ENCODE peak calls at places on chromosomes 7 and 10, in four cellular contexts. I is NCI-H446; L is CD8-positive, alpha-beta T cell; C is endothelial cell. F is an unnamed sample.

GRCh38 chr10:5649746-5650145 is 16.6 kb downstream of the ASB13 start:
- DNase-seq in I (no peak), L (no peak), C (no peak), F (no peak)

GRCh38 chr7:153430931-153431330 is 621.3 kb upstream of the DPP6 start:
- DNase-seq in I (no peak), L (no peak), C (no peak), F (no peak)

GRCh38 chr10:34791947-34792346 is 23.1 kb downstream of the PARD3 start:
- DNase-seq in I (no peak), L (no peak), C (no peak), F (no peak)

GRCh38 chr10:79375321-79376077 is 28.2 kb downstream of the PPIF start:
- DNase-seq in I (no peak), L (no peak), C (no peak), F (no peak)

GRCh38 chr10:49139866-49140195 is 6.0 kb upstream of the FAM170B start:
- DNase-seq in I (no peak), L (no peak), C (no peak), F (no peak)

GRCh38 chr7:157609932-157610640 is 273.3 kb downstream of the DNAJB6 start:
- DNase-seq in I (no peak), L (no peak), C (no peak), F (no peak)

GRCh38 chr10:96255569-96256335 is 15.6 kb downstream of the BLNK start:
- DNase-seq in I (peak), L (no peak), C (no peak), F (no peak)

GRCh38 chr7:116912269-116912909 is 40.9 kb upstream of the ST7 start:
- DNase-seq in I (no peak), L (no peak), C (no peak), F (no peak)

GRCh38 chr10:129844191-129844590 is 119.9 kb downstream of the EBF3 start:
- DNase-seq in I (no peak), L (no peak), C (no peak), F (no peak)

GRCh38 chr10:51389415-51390342 is 309.7 kb downstream of the CSTF2T start:
- DNase-seq in I (peak), L (no peak), C (peak), F (no peak)

GRCh38 chr7:123883154-123883553 is 38.2 kb downstream of the HYAL4 start:
- DNase-seq in I (no peak), L (no peak), C (no peak), F (no peak)

GRCh38 chr7:7385421-7385820 is 150.3 kb downstream of the COL28A1 start:
- DNase-seq in I (no peak), L (no peak), C (no peak), F (no peak)

GRCh38 chr7:68720722-68721121 is 877.6 kb upstream of the AUTS2 start:
- DNase-seq in I (no peak), L (no peak), C (no peak), F (no peak)

GRCh38 chr7:99374121-99375064 is at the start of gene ARPC1B:
- DNase-seq in I (peak), L (peak), C (peak), F (peak)

F was measured in central memory CD4-positive, alpha-beta T cell.